ENCODE peak calls at places on chromosomes 3 and 15, in five cellular contexts. H is WTC11, W is A549, X is HepG2, U is GM12878. P is an unnamed sample.

GRCh38 chr3:38027466-38028465 is 1.7 kb downstream of the PLCD1 start:
- DNase-seq in H (no peak), W (no peak), X (no peak), U (no peak), P (no peak)

GRCh38 chr3:51389423-51390183 is 1.5 kb upstream of the RBM15B start:
- DNase-seq in H (peak), W (peak), X (peak), U (no peak), P (peak)

GRCh38 chr3:123883656-123884257 is 375 bp downstream of the MYLK start:
- DNase-seq in H (peak), W (peak), X (no peak), U (no peak), P (no peak)

GRCh38 chr3:31377045-31377642 is 155.6 kb upstream of the STT3B start:
- DNase-seq in H (no peak), W (peak), X (peak), U (no peak), P (no peak)

GRCh38 chr3:134311265-134311664 is 60.6 kb upstream of the RYK start:
- DNase-seq in H (no peak), W (no peak), X (no peak), U (no peak), P (no peak)

GRCh38 chr3:124786491-124787241 is 56.4 kb downstream of the UMPS start:
- DNase-seq in H (no peak), W (no peak), X (no peak), U (no peak), P (no peak)

GRCh38 chr3:21188459-21188858 is 562.6 kb downstream of the ZNF385D start:
- DNase-seq in H (no peak), W (no peak), X (no peak), U (no peak), P (no peak)

GRCh38 chr15:31200735-31201151 is 99.2 kb upstream of the TRPM1 start:
- DNase-seq in H (peak), W (peak), X (peak), U (no peak), P (peak)

GRCh38 chr3:24628523-24629258 is 134.0 kb upstream of the THRB start:
- DNase-seq in H (no peak), W (no peak), X (no peak), U (no peak), P (no peak)

GRCh38 chr15:31292391-31293020 is 34.1 kb upstream of the KLF13 start:
- DNase-seq in H (no peak), W (no peak), X (peak), U (no peak), P (no peak)

GRCh38 chr3:180987344-180987743 is 2.2 kb downstream of the DNAJC19 start:
- DNase-seq in H (no peak), W (no peak), X (no peak), U (no peak), P (no peak)

GRCh38 chr15:85380860-85381535 is 595 bp downstream of the AKAP13 start:
- DNase-seq in H (peak), W (peak), X (no peak), U (no peak), P (peak)

GRCh38 chr3:58535531-58536500 is 1.2 kb downstream of the ACOX2 start:
- DNase-seq in H (no peak), W (no peak), X (peak), U (no peak), P (peak)

GRCh38 chr3:191502583-191502982 is 41.6 kb downstream of the PYDC2 start:
- DNase-seq in H (no peak), W (no peak), X (peak), U (no peak), P (no peak)

GRCh38 chr3:125351814-125352456 is 23.2 kb downstream of the ZNF148 start:
- DNase-seq in H (no peak), W (no peak), X (no peak), U (no peak), P (no peak)

GRCh38 chr3:113495035-113495434 is 19.9 kb downstream of the SPICE1 start:
- DNase-seq in H (no peak), W (no peak), X (peak), U (no peak), P (no peak)

GRCh38 chr3:156604642-156605144 is 49.8 kb upstream of the SSR3 start:
- DNase-seq in H (no peak), W (no peak), X (no peak), U (no peak), P (peak)
- TF ChIP-seq ESRRA in H (no peak), W (no peak), X (no peak), U (no peak), P (peak)

GRCh38 chr15:57329582-57330367 is 46.5 kb upstream of the CGNL1 start:
- DNase-seq in H (no peak), W (no peak), X (no peak), U (no peak), P (peak)
- TF ChIP-seq ESRRA in H (no peak), W (no peak), X (no peak), U (no peak), P (no peak)

GRCh38 chr3:167694121-167694520 is 40.4 kb upstream of the WDR49 start:
- DNase-seq in H (no peak), W (no peak), X (no peak), U (no peak), P (no peak)

GRCh38 chr3:167691366-167691765 is 37.6 kb upstream of the WDR49 start:
- DNase-seq in H (no peak), W (no peak), X (no peak), U (peak), P (no peak)
- TF ChIP-seq ESRRA in H (no peak), W (no peak), X (no peak), U (no peak), P (no peak)

GRCh38 chr3:186471781-186472180 is 72.4 kb downstream of the CRYGS start:
- DNase-seq in H (no peak), W (no peak), X (no peak), U (no peak), P (no peak)
- TF ChIP-seq ESRRA in H (no peak), W (no peak), X (no peak), U (no peak), P (no peak)

GRCh38 chr15:92882697-92883642 is 17.2 kb upstream of the CHD2 start:
- DNase-seq in H (peak), W (no peak), X (no peak), U (no peak), P (peak)
- TF ChIP-seq ESRRA in H (no peak), W (peak), X (no peak), U (peak), P (peak)

GRCh38 chr3:84922682-84923081 is 36.1 kb upstream of the CADM2 start:
- DNase-seq in H (no peak), W (no peak), X (no peak), U (no peak), P (no peak)

GRCh38 chr3:84925571-84925970 is 33.2 kb upstream of the CADM2 start:
- DNase-seq in H (no peak), W (no peak), X (no peak), U (no peak), P (no peak)
- TF ChIP-seq ESRRA in H (no peak), W (no peak), X (no peak), U (no peak), P (no peak)

GRCh38 chr3:188670446-188670845 is 501.3 kb upstream of the TPRG1 start:
- DNase-seq in H (no peak), W (no peak), X (no peak), U (no peak), P (no peak)

GRCh38 chr3:188673509-188674239 is 498.1 kb upstream of the TPRG1 start:
- DNase-seq in H (no peak), W (no peak), X (no peak), U (no peak), P (no peak)

GRCh38 chr3:188671941-188672340 is 499.8 kb upstream of the TPRG1 start:
- DNase-seq in H (no peak), W (no peak), X (no peak), U (no peak), P (no peak)

DNA sequence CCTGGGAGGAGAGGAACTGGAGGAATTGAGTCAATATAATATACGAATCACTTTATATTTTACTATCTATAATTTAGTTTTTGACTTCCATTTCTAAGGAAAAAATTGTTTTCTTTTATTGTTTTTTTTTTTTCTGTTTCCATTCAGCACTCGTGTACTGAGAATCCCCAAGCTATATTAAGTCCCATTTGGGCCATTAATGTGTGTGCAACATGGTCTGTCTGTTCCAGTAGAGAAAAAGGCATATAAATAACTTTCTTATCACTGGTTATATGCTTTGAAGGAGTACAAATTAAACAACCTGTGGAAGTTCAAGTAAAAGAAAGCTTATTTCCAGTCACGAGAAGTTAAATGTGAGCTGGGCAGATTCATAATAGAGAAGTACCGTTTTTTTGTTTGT is 498.9 kb upstream of the TPRG1 start:
- DNase-seq in H (no peak), W (no peak), X (no peak), U (no peak), P (no peak)
- TF ChIP-seq ESRRA in H (no peak), W (no peak), X (no peak), U (no peak), P (no peak)

P was measured in K562.